ENCODE peak calls at places on chromosomes 12 and 14, in ten cellular contexts. D is AG04450, H is Panc1, N is choroid plexus epithelial cell, Z is keratinocyte, J is GM12865, F is GM06990, P is spleen, M is neural progenitor cell, T is PC-3. O is an unnamed sample.

GRCh38 chr12:124695861-124696260 is 128.4 kb upstream of the NCOR2 start:
- DNase-seq in D (no peak), H (no peak), N (no peak), Z (no peak), J (no peak), F (no peak), P (no peak), M (peak), T (peak), O (no peak)

GRCh38 chr14:53509227-53509822 is 356.2 kb upstream of the DDHD1 start:
- DNase-seq in D (peak), H (no peak), N (no peak), Z (peak), J (no peak), F (no peak), P (no peak), M (peak), T (peak), O (peak)

GRCh38 chr14:99601301-99601945 is 2.6 kb downstream of the CCDC85C start:
- DNase-seq in D (no peak), H (no peak), N (peak), Z (no peak), J (no peak), F (no peak), P (no peak), M (no peak), T (peak), O (peak)

GRCh38 chr14:69675877-69676416 is 64.6 kb downstream of the SUSD6 start:
- DNase-seq in D (no peak), H (no peak), N (no peak), Z (no peak), J (peak), F (peak), P (no peak), M (no peak), T (no peak), O (no peak)

GRCh38 chr12:120249875-120250795 is 15.4 kb downstream of the PXN start:
- DNase-seq in D (no peak), H (no peak), N (no peak), Z (no peak), J (peak), F (no peak), P (peak), M (no peak), T (no peak), O (peak)

GRCh38 chr14:104797112-104798044 is 1.8 kb upstream of the AKT1 start:
- DNase-seq in D (no peak), H (no peak), N (no peak), Z (no peak), J (no peak), F (no peak), P (no peak), M (peak), T (no peak), O (no peak)

GRCh38 chr12:62123721-62124203 is 136.4 kb upstream of the USP15 start:
- DNase-seq in D (peak), H (peak), N (peak), Z (no peak), J (peak), F (peak), P (no peak), M (peak), T (peak), O (peak)

GRCh38 chr12:104456950-104457745 is 400 bp downstream of the CHST11 start:
- DNase-seq in D (peak), H (no peak), N (peak), Z (no peak), J (peak), F (peak), P (peak), M (peak), T (peak), O (peak)

GRCh38 chr14:102086972-102087761 is at the start of gene HSP90AA1:
- DNase-seq in D (peak), H (no peak), N (peak), Z (no peak), J (peak), F (peak), P (peak), M (peak), T (peak), O (peak)

GRCh38 chr14:75249958-75250336 is 28.7 kb upstream of the FOS start:
- DNase-seq in D (no peak), H (no peak), N (no peak), Z (no peak), J (peak), F (no peak), P (no peak), M (no peak), T (no peak), O (no peak)

GRCh38 chr12:65594373-65594772 is 229.9 kb upstream of the HMGA2 start:
- DNase-seq in D (no peak), H (no peak), N (no peak), Z (no peak), J (no peak), F (no peak), P (no peak), M (peak), T (no peak), O (no peak)

GRCh38 chr12:110135012-110135411 is 10.9 kb downstream of the IFT81 start:
- DNase-seq in D (peak), H (no peak), N (peak), Z (no peak), J (no peak), F (no peak), P (no peak), M (no peak), T (peak), O (peak)

GRCh38 chr12:6115389-6115788 is 9.1 kb downstream of the VWF start:
- DNase-seq in D (no peak), H (no peak), N (no peak), Z (no peak), J (no peak), F (no peak), P (no peak), M (no peak), T (peak), O (peak)

GRCh38 chr14:99287269-99287942 is 15.4 kb upstream of the BCL11B start:
- DNase-seq in D (no peak), H (no peak), N (no peak), Z (no peak), J (peak), F (no peak), P (no peak), M (no peak), T (no peak), O (no peak)

GRCh38 chr14:103886304-103887169 is 39.2 kb upstream of the PPP1R13B start:
- DNase-seq in D (no peak), H (no peak), N (peak), Z (no peak), J (no peak), F (no peak), P (no peak), M (peak), T (no peak), O (peak)

GRCh38 chr14:104516906-104517305 is 62.7 kb upstream of the C14orf180 start:
- DNase-seq in D (no peak), H (no peak), N (no peak), Z (no peak), J (no peak), F (no peak), P (no peak), M (no peak), T (no peak), O (no peak)

GRCh38 chr14:88710709-88711108 is 82.0 kb downstream of the EML5 start:
- DNase-seq in D (no peak), H (no peak), N (no peak), Z (no peak), J (no peak), F (no peak), P (no peak), M (no peak), T (no peak), O (no peak)

GRCh38 chr14:41785696-41786095 is 179.0 kb downstream of the LRFN5 start:
- DNase-seq in D (no peak), H (peak), N (peak), Z (no peak), J (no peak), F (no peak), P (no peak), M (peak), T (peak), O (peak)

GRCh38 chr12:27653661-27654060 is 42.6 kb upstream of the REP15 start:
- DNase-seq in D (no peak), H (no peak), N (no peak), Z (no peak), J (no peak), F (no peak), P (no peak), M (no peak), T (no peak), O (no peak)

GRCh38 chr12:95674088-95674595 is 116.4 kb downstream of the NTN4 start:
- DNase-seq in D (no peak), H (no peak), N (no peak), Z (no peak), J (no peak), F (no peak), P (no peak), M (no peak), T (no peak), O (no peak)

GRCh38 chr14:87483651-87484260 is 509.2 kb downstream of the GALC start:
- DNase-seq in D (peak), H (no peak), N (peak), Z (no peak), J (no peak), F (no peak), P (no peak), M (no peak), T (peak), O (no peak)

GRCh38 chr14:57575482-57575881 is 81.8 kb upstream of the CCDC198 start:
- DNase-seq in D (no peak), H (no peak), N (no peak), Z (no peak), J (no peak), F (no peak), P (no peak), M (peak), T (no peak), O (no peak)

GRCh38 chr12:76554411-76555225 is 5.0 kb downstream of the OSBPL8 start:
- DNase-seq in D (no peak), H (no peak), N (no peak), Z (no peak), J (no peak), F (peak), P (no peak), M (no peak), T (no peak), O (no peak)

GRCh38 chr14:24131549-24131966 is 1.1 kb downstream of the FITM1 start:
- DNase-seq in D (no peak), H (no peak), N (no peak), Z (no peak), J (no peak), F (no peak), P (no peak), M (no peak), T (no peak), O (no peak)

GRCh38 chr14:94049625-94050023 is 23.5 kb downstream of the OTUB2 start:
- DNase-seq in D (no peak), H (no peak), N (no peak), Z (no peak), J (no peak), F (no peak), P (peak), M (no peak), T (no peak), O (no peak)

GRCh38 chr14:56002316-56002715 is 115.9 kb upstream of the PELI2 start:
- DNase-seq in D (no peak), H (no peak), N (peak), Z (no peak), J (no peak), F (no peak), P (no peak), M (no peak), T (peak), O (peak)

GRCh38 chr14:56005580-56006053 is 112.6 kb upstream of the PELI2 start:
- DNase-seq in D (peak), H (no peak), N (no peak), Z (no peak), J (peak), F (no peak), P (no peak), M (no peak), T (no peak), O (no peak)

GRCh38 chr14:56004323-56004722 is 113.9 kb upstream of the PELI2 start:
- DNase-seq in D (no peak), H (no peak), N (peak), Z (no peak), J (no peak), F (no peak), P (no peak), M (no peak), T (no peak), O (peak)

GRCh38 chr14:56002876-56003625 is 115.2 kb upstream of the PELI2 start:
- DNase-seq in D (no peak), H (no peak), N (no peak), Z (no peak), J (no peak), F (peak), P (peak), M (peak), T (no peak), O (no peak)

GRCh38 chr14:56004807-56005579 is 113.2 kb upstream of the PELI2 start:
- DNase-seq in D (peak), H (no peak), N (peak), Z (no peak), J (peak), F (peak), P (no peak), M (peak), T (no peak), O (peak)
- H3K4me3 ChIP-seq in D (peak), H (peak), N (peak), Z (no peak), J (no peak), F (no peak), P (no peak), M (no peak), T (no peak), O (peak)

GRCh38 chr12:93536766-93537515 is 35.5 kb upstream of the SOCS2 start:
- DNase-seq in D (no peak), H (no peak), N (no peak), Z (no peak), J (peak), F (peak), P (no peak), M (no peak), T (no peak), O (peak)

GRCh38 chr12:93536111-93536765 is 36.2 kb upstream of the SOCS2 start:
- DNase-seq in D (no peak), H (no peak), N (no peak), Z (no peak), J (no peak), F (peak), P (no peak), M (no peak), T (no peak), O (no peak)

GRCh38 chr12:93540506-93540905 is 32.0 kb upstream of the SOCS2 start:
- DNase-seq in D (no peak), H (no peak), N (no peak), Z (no peak), J (no peak), F (no peak), P (no peak), M (no peak), T (no peak), O (peak)

GRCh38 chr12:93539821-93540220 is 32.7 kb upstream of the SOCS2 start:
- DNase-seq in D (no peak), H (no peak), N (no peak), Z (no peak), J (no peak), F (no peak), P (no peak), M (no peak), T (no peak), O (no peak)

GRCh38 chr12:93537769-93538168 is 34.7 kb upstream of the SOCS2 start:
- DNase-seq in D (no peak), H (no peak), N (no peak), Z (no peak), J (no peak), F (no peak), P (no peak), M (no peak), T (no peak), O (no peak)
- TF ChIP-seq CTCF in D (no peak), H (peak), N (peak), Z (no peak), J (no peak), F (no peak), P (no peak), M (peak), T (peak), O (no peak)

DNA sequence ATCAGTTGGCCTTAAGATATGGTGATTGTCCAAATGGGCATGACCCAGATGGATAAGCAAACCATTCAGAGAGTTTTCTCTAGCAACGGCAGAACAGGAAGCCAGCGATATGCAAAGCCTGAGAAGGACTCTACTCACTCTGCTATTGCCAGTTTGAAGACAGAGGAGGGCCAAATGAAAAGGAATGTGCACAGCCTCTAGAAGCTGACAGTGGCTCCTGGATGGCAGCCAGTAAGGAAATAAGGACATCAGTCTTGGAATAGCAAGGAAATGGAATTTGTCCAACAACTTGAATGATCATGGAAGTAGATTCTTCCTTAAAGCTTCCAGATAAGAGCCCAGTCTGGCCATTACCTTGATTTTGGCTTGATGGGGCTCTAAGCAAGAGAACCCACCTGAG is 60.0 kb downstream of the TMTC2 start:
- DNase-seq in D (no peak), H (no peak), N (no peak), Z (no peak), J (no peak), F (no peak), P (no peak), M (no peak), T (no peak), O (no peak)
- H3K4me3 ChIP-seq in D (no peak), H (no peak), N (no peak), Z (no peak), J (no peak), F (no peak), P (no peak), M (no peak), T (no peak), O (no peak)

DNA sequence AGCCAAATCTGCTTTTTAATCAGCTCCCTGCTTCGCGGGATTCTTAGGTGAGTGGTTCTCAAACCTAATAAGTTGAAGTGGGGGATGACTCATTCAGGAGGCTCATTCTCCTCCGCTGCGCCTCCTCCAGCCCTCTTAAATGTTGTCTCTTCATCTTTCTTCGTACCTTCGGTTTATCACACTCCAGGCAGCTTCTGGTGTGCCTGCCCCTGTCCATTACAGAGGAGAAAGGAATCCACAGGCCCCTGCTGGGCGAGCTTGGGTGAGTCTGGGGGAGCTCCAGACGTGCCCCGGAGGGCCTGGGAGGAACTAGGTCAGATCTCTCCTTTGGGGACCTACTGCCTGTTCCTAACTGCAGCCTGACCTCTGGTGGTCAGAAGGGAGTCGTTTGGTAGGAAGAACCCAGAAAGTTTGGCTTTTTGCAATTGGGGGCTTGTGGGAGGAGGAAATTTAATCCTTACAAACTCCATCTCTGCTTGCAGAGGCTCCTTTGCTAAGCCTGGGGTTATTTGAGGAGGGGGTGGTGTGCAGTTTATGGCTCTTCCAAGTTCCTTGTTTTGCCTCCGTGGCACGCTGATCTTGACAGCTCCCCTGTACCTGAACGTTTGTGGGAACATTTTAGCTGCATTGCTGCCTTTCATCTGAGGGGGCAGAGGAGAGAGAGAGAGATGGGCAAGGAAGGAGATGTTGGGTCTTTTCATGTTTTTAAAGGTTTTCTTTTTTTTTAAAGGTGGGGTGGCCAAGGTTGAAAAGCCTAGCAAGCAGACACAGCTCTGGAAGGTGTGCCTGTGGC is 84.1 kb upstream of the GNG2 start:
- DNase-seq in D (peak), H (no peak), N (peak), Z (no peak), J (peak), F (peak), P (no peak), M (peak), T (peak), O (peak)
- TF ChIP-seq CTCF in D (peak), H (peak), N (peak), Z (peak), J (peak), F (peak), P (peak), M (peak), T (peak), O (peak)

GRCh38 chr12:12889701-12890100 is 1.7 kb upstream of the GPRC5A start:
- DNase-seq in D (no peak), H (no peak), N (no peak), Z (no peak), J (no peak), F (no peak), P (no peak), M (no peak), T (no peak), O (no peak)

GRCh38 chr12:12892670-12893290 is 1.4 kb downstream of the GPRC5A start:
- DNase-seq in D (no peak), H (no peak), N (no peak), Z (no peak), J (no peak), F (no peak), P (no peak), M (no peak), T (peak), O (no peak)

GRCh38 chr12:12891646-12892355 is 439 bp downstream of the GPRC5A start:
- DNase-seq in D (no peak), H (no peak), N (no peak), Z (no peak), J (no peak), F (no peak), P (no peak), M (no peak), T (no peak), O (no peak)

GRCh38 chr12:12890815-12891645 is at the start of gene GPRC5A:
- DNase-seq in D (peak), H (peak), N (peak), Z (peak), J (peak), F (peak), P (peak), M (peak), T (peak), O (peak)

DNA sequence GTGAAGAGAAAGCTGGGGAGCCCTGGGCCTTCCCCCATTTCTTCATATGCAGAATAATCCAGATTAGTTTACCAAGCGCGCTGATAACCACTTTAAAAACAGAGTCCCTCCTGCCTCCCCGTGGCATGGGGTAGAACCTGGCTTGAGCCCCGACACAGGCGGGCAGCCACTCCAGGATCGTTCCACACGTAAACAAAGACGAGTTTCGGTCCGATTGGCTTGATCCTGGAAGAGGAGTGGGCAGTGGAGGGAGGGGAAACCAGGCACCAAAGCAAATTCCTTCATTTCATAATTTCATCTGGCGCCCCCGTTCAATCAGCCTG is 909 bp upstream of the GPRC5A start:
- DNase-seq in D (no peak), H (no peak), N (no peak), Z (no peak), J (no peak), F (no peak), P (no peak), M (no peak), T (no peak), O (no peak)
- H3K4me3 ChIP-seq in D (peak), H (peak), N (peak), Z (peak), J (peak), F (no peak), P (no peak), M (peak), T (peak), O (peak)